ENCODE peak calls at places on chromosome 6, in nine cellular contexts. V is GM23248, K is HCT116, D is trophoblast cell, X is MM.1S, O is H9, T is PC-3, J is neural progenitor cell, E is astrocyte. M is an unnamed sample. For H3K27me3, the result is how much of the 10 kb centered on the place peaks cover.

GRCh38 chr6:88208736-88209135 is 42.6 kb upstream of the CNR1 start:
- DNase-seq in T (no peak), V (no peak), K (no peak), J (no peak), E (no peak), O (no peak), D (no peak), X (no peak), M (no peak)

GRCh38 chr6:27795697-27796494 is 116.3 kb downstream of the OR2B2 start:
- DNase-seq in E (peak), D (peak), O (no peak), K (peak), V (peak), X (peak), J (peak), T (peak), M (peak)

GRCh38 chr6:119077643-119078448 is 618 bp downstream of the FAM184A start:
- DNase-seq in X (peak), J (peak), D (peak), K (no peak), E (no peak), T (peak), O (peak), V (peak), M (peak)

GRCh38 chr6:110097443-110097842 is 82.0 kb downstream of the WASF1 start:
- DNase-seq in X (no peak), T (no peak), J (no peak), O (no peak), V (peak), D (no peak), K (no peak), E (no peak), M (no peak)

GRCh38 chr6:167706313-167707109 is 120.2 kb upstream of the AFDN start:
- DNase-seq in T (no peak), O (no peak), E (no peak), V (no peak), X (peak), K (no peak), J (no peak), D (no peak), M (peak)

GRCh38 chr6:17971128-17972073 is 16.0 kb downstream of the KIF13A start:
- DNase-seq in J (no peak), D (no peak), K (peak), V (peak), O (no peak), T (peak), X (no peak), E (peak), M (no peak)

GRCh38 chr6:129186988-129187387 is 304.1 kb downstream of the LAMA2 start:
- DNase-seq in O (no peak), E (peak), J (no peak), D (peak), K (peak), X (no peak), T (peak), V (peak), M (peak)

GRCh38 chr6:7813704-7814103 is 87.8 kb downstream of the BMP6 start:
- DNase-seq in K (peak), X (no peak), E (no peak), T (peak), O (peak), D (peak), J (peak), V (no peak), M (peak)

GRCh38 chr6:26556263-26557070 is 18.3 kb downstream of the HMGN4 start:
- DNase-seq in J (peak), E (peak), V (peak), T (peak), O (peak), K (peak), D (peak), X (no peak), M (peak)

GRCh38 chr6:106825156-106825555 is 149.4 kb downstream of the CD24 start:
- DNase-seq in V (no peak), J (no peak), O (no peak), D (no peak), K (no peak), T (no peak), E (peak), X (no peak), M (no peak)

GRCh38 chr6:9834233-9834632 is 580.6 kb downstream of the TFAP2A start:
- DNase-seq in V (no peak), D (no peak), K (no peak), E (no peak), X (no peak), T (no peak), J (no peak), O (no peak), M (no peak)

GRCh38 chr6:160974304-160974771 is 17.2 kb upstream of the MAP3K4 start:
- DNase-seq in J (no peak), X (no peak), O (no peak), E (peak), V (peak), T (no peak), K (no peak), D (peak), M (no peak)

GRCh38 chr6:10411131-10411914 is 3.6 kb downstream of the TFAP2A start:
- DNase-seq in X (no peak), V (peak), D (no peak), T (no peak), K (no peak), E (no peak), J (peak), O (peak), M (no peak)

GRCh38 chr6:148128014-148128730 is 214.5 kb upstream of the SASH1 start:
- DNase-seq in D (peak), K (no peak), V (peak), E (no peak), T (peak), J (no peak), O (no peak), X (no peak), M (no peak)

GRCh38 chr6:33454009-33454946 is at the start of gene ZBTB9:
- DNase-seq in X (peak), O (peak), T (peak), V (peak), K (peak), D (peak), E (peak), J (peak), M (peak)

GRCh38 chr6:5389086-5389745 is 127.9 kb downstream of the FARS2 start:
- DNase-seq in E (no peak), D (no peak), O (no peak), K (no peak), X (no peak), V (peak), T (no peak), J (no peak), M (no peak)

GRCh38 chr6:16700202-16700997 is 60.9 kb downstream of the ATXN1 start:
- DNase-seq in X (no peak), J (no peak), D (no peak), K (no peak), O (no peak), T (no peak), V (no peak), E (no peak), M (no peak)

GRCh38 chr6:55963301-55963700 is 87.9 kb upstream of the BMP5 start:
- DNase-seq in E (no peak), X (no peak), D (no peak), T (peak), J (no peak), O (no peak), K (peak), V (peak), M (no peak)

GRCh38 chr6:108163644-108164536 is 1.9 kb upstream of the NR2E1 start:
- DNase-seq in V (peak), J (peak), D (peak), X (no peak), T (no peak), O (peak), E (no peak), K (no peak), M (no peak)
- H3K27me3 ChIP-seq in V (half or more), J (half or more), D (half or more), X (under half), T (under half), O (half or more), E (half or more), K (under half), M (under half)

GRCh38 chr6:25404094-25404493 is 124.9 kb downstream of the CARMIL1 start:
- DNase-seq in V (no peak), K (no peak), J (no peak), D (no peak), T (no peak), O (no peak), E (no peak), X (peak), M (no peak)
- H2AFZ ChIP-seq in V (no peak), K (no peak), J (no peak), D (peak), T (no peak), O (no peak), E (no peak), X (no peak), M (no peak)

DNA sequence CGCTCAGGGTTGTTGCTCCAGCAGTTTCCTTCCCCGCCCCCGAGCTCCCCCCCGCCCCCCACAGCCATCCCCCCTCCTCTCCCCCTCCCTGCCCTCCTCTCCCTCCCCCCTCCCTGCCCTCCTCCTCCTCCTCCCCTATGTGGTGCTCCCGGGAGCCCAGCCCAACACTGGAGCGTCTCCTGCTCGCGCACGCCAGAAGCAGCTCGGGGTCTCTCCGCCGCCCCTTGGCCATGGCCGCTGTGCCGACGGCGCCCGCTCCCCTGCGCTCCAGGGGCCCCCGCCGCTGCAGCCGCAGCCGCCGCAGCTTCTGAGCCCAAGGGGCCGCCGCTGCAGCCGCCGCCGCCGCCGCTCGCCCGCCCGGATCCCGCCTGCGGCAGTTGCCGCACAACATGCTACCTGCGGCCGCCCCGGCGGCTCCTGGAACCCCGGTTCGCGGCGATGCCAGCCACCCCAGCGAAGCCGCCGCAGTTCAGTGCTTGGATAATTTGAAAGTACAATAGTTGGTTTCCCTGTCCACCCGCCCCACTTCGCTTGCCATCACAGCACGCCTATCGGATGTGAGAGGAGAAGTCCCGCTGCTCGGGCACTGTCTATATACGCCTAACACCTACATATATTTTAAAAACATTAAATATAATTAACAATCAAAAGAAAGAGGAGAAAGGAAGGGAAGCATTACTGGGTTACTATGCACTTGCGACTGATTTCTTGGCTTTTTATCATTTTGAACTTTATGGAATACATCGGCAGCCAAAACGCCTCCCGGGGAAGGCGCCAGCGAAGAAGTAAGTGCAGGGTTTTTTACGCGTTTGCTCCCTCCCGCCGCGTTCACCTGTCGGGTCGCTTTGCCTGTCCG is at the start of gene RSPO3:
- DNase-seq in V (peak), D (peak), K (no peak), X (peak), E (no peak), O (peak), T (no peak), J (peak), M (peak)
- H3K27me3 ChIP-seq in V (under half), D (under half), K (under half), X (under half), E (half or more), O (under half), T (half or more), J (half or more), M (under half)

GRCh38 chr6:166589786-166590574 is 3.5 kb upstream of the RAMACL start:
- DNase-seq in V (no peak), J (no peak), O (no peak), E (no peak), X (no peak), T (no peak), D (no peak), K (no peak), M (no peak)

GRCh38 chr6:166589334-166589731 is 2.9 kb upstream of the RAMACL start:
- DNase-seq in K (no peak), J (no peak), T (no peak), X (no peak), O (no peak), V (no peak), E (no peak), D (no peak), M (no peak)

GRCh38 chr6:166587631-166588413 is 1.3 kb upstream of the RAMACL start:
- DNase-seq in T (no peak), V (no peak), E (no peak), K (no peak), J (peak), D (no peak), O (no peak), X (no peak), M (no peak)

GRCh38 chr6:166591026-166591425 is 4.5 kb upstream of the RAMACL start:
- DNase-seq in D (no peak), O (no peak), V (no peak), J (no peak), K (no peak), T (no peak), E (no peak), X (no peak), M (no peak)

DNA sequence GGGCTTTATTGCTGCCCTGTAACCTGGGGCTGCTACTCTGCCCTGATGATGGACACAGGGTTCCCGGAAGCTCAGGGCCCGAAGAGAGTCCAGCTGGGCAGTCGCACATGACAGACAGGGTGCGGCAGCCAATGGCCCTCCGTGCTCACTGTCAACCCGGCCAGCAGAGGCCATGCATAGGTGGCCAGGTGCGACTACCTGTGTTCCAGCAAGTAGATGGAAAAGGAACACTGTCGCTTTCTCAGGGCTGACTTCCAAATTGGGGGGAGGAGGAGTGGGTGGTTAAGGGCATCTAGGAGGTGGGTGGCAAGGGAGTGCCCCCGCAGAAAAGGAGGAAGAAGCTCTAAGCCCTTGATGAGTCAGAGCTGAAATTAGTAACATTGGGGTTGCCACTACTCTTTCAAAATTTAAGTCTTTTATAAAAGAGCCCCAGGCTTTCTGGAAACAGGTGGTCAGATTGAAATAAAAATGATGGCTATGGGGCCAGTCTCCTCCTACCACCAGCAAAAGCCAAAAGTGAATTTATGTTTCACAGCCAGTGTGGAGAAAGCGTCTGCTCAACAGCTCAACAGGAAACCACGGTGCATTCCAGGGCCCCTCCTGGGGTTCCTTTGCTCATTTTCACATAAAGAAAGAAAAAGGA is 2.3 kb upstream of the RAMACL start:
- DNase-seq in J (no peak), K (no peak), O (peak), E (peak), V (peak), D (no peak), X (no peak), T (no peak), M (no peak)
- H2AFZ ChIP-seq in J (no peak), K (no peak), O (no peak), E (no peak), V (no peak), D (no peak), X (no peak), T (no peak), M (no peak)

GRCh38 chr6:50842446-50842845 is 23.8 kb downstream of the TFAP2B start:
- DNase-seq in X (no peak), V (no peak), D (peak), K (no peak), O (peak), T (no peak), J (no peak), E (no peak), M (no peak)

GRCh38 chr6:50840112-50840813 is 21.6 kb downstream of the TFAP2B start:
- DNase-seq in J (no peak), K (no peak), D (no peak), T (no peak), X (no peak), E (no peak), O (peak), V (no peak), M (no peak)

GRCh38 chr6:50837589-50838445 is 19.1 kb downstream of the TFAP2B start:
- DNase-seq in D (no peak), V (no peak), E (no peak), J (no peak), K (no peak), T (no peak), X (no peak), O (no peak), M (no peak)

GRCh38 chr6:50842861-50843384 is 24.3 kb downstream of the TFAP2B start:
- DNase-seq in K (no peak), T (no peak), X (no peak), E (no peak), O (peak), V (no peak), J (peak), D (peak), M (no peak)

GRCh38 chr6:50840814-50841192 is 22.1 kb downstream of the TFAP2B start:
- DNase-seq in J (peak), E (no peak), O (no peak), X (no peak), K (no peak), V (no peak), T (no peak), D (peak), M (no peak)
- H3K27me3 ChIP-seq in J (half or more), E (under half), O (half or more), X (under half), K (under half), V (half or more), T (under half), D (under half), M (under half)

GRCh38 chr6:42043787-42044475 is 6.4 kb upstream of the TAF8 start:
- DNase-seq in D (peak), K (peak), X (peak), J (peak), E (peak), O (peak), V (peak), T (peak), M (peak)
- H2AFZ ChIP-seq in D (peak), K (no peak), X (peak), J (peak), E (peak), O (no peak), V (peak), T (no peak), M (no peak)